ENCODE peak calls at places on chromosome 9, in nine cellular contexts. T, M, R, F, V, P, I, H and E are unnamed samples.

GRCh38 chr9:113566712-113567071 is 103.2 kb downstream of the RGS3 start:
- DNase-seq in T (no peak), M (peak; percentile 25), R (no peak), F (no peak), V (no peak), P (no peak), I (peak; percentile 48), H (no peak), E (no peak)

GRCh38 chr9:84773023-84773422 is 103.5 kb downstream of the NTRK2 start:
- DNase-seq in T (no peak), M (no peak), R (no peak), F (no peak), V (no peak), P (no peak), I (peak; percentile 50), H (no peak), E (no peak)

GRCh38 chr9:114110180-114110579 is 11.1 kb upstream of the KIF12 start:
- DNase-seq in T (no peak), M (no peak), R (no peak), F (no peak), V (no peak), P (no peak), I (peak; percentile 82), H (no peak), E (no peak)

GRCh38 chr9:105757496-105758251 is 63.3 kb downstream of the TMEM38B start:
- DNase-seq in T (no peak), M (no peak), R (no peak), F (no peak), V (no peak), P (no peak), I (peak; percentile 2), H (no peak), E (no peak)

GRCh38 chr9:22211588-22212360 is 202.7 kb upstream of the CDKN2B start:
- DNase-seq in T (no peak), M (no peak), R (no peak), F (no peak), V (no peak), P (no peak), I (peak; percentile 95), H (no peak), E (no peak)

GRCh38 chr9:26356491-26356890 is 536.1 kb downstream of the CAAP1 start:
- DNase-seq in T (no peak), M (no peak), R (no peak), F (no peak), V (no peak), P (no peak), I (no peak), H (no peak), E (no peak)

GRCh38 chr9:126619336-126619919 is 5.7 kb downstream of the LMX1B start:
- DNase-seq in T (peak; percentile 3), M (no peak), R (no peak), F (no peak), V (no peak), P (no peak), I (no peak), H (no peak), E (no peak)

GRCh38 chr9:129185991-129186390 is 7.9 kb upstream of the IER5L start:
- DNase-seq in T (no peak), M (no peak), R (no peak), F (no peak), V (no peak), P (no peak), I (peak; percentile 55), H (no peak), E (no peak)

GRCh38 chr9:130463141-130463540 is 18.4 kb downstream of the ASS1 start:
- DNase-seq in T (peak; percentile 39), M (no peak), R (no peak), F (no peak), V (no peak), P (no peak), I (no peak), H (no peak), E (no peak)

GRCh38 chr9:21974542-21975409 is 19.4 kb downstream of the CDKN2A start:
- DNase-seq in T (peak; percentile 53), M (no peak), R (no peak), F (no peak), V (peak; percentile 81), P (no peak), I (peak; percentile 78), H (no peak), E (no peak)

GRCh38 chr9:8863886-8864881 is 1064.6 kb upstream of the DMAC1 start:
- DNase-seq in T (no peak), M (no peak), R (no peak), F (no peak), V (no peak), P (no peak), I (no peak), H (no peak), E (no peak)

GRCh38 chr9:115058175-115058574 is 59.8 kb downstream of the TNC start:
- DNase-seq in T (no peak), M (no peak), R (no peak), F (no peak), V (no peak), P (no peak), I (no peak), H (no peak), E (no peak)

GRCh38 chr9:109108318-109108717 is 11.4 kb downstream of the TMEM245 start:
- DNase-seq in T (no peak), M (no peak), R (no peak), F (no peak), V (no peak), P (no peak), I (peak; percentile 43), H (no peak), E (no peak)

GRCh38 chr9:3569529-3569928 is 43.7 kb upstream of the RFX3 start:
- DNase-seq in T (no peak), M (no peak), R (no peak), F (no peak), V (no peak), P (no peak), I (no peak), H (no peak), E (no peak)

GRCh38 chr9:37011530-37011929 is 22.5 kb downstream of the PAX5 start:
- DNase-seq in T (no peak), M (no peak), R (no peak), F (no peak), V (no peak), P (no peak), I (no peak), H (no peak), E (no peak)
- H3K4me1 ChIP-seq in T (no peaks in the 10 kb centered on the region), M (no peaks in the 10 kb centered on the region), R (peaks cover 1% of the 10 kb centered on the region), F (no peaks in the 10 kb centered on the region), V (no peaks in the 10 kb centered on the region), P (no peaks in the 10 kb centered on the region), I (no peaks in the 10 kb centered on the region), H (no peaks in the 10 kb centered on the region), E (no peaks in the 10 kb centered on the region)

GRCh38 chr9:122381206-122381950 is 10.6 kb downstream of the PTGS1 start:
- DNase-seq in T (no peak), M (no peak), R (no peak), F (no peak), V (no peak), P (no peak), I (no peak), H (no peak), E (no peak)
- H3K36me3 ChIP-seq in T (no peaks in the 10 kb centered on the region), M (no peaks in the 10 kb centered on the region), R (no peaks in the 10 kb centered on the region), F (no peaks in the 10 kb centered on the region), V (no peaks in the 10 kb centered on the region), P (no peaks in the 10 kb centered on the region), I (peaks cover 12% of the 10 kb centered on the region), H (no peaks in the 10 kb centered on the region), E (no peaks in the 10 kb centered on the region)

GRCh38 chr9:124809211-124809610 is 32.3 kb downstream of the OLFML2A start:
- DNase-seq in T (no peak), M (no peak), R (no peak), F (no peak), V (no peak), P (no peak), I (no peak), H (no peak), E (no peak)

GRCh38 chr9:124813041-124813440 is 36.1 kb downstream of the OLFML2A start:
- DNase-seq in T (no peak), M (no peak), R (no peak), F (no peak), V (no peak), P (no peak), I (no peak), H (no peak), E (no peak)

GRCh38 chr9:124812401-124813016 is 35.6 kb downstream of the OLFML2A start:
- DNase-seq in T (no peak), M (peak; percentile 89), R (no peak), F (no peak), V (no peak), P (no peak), I (peak; percentile 97), H (no peak), E (peak; percentile 43)

GRCh38 chr9:124809741-124810500 is 33.0 kb downstream of the OLFML2A start:
- DNase-seq in T (no peak), M (no peak), R (no peak), F (no peak), V (no peak), P (no peak), I (no peak), H (no peak), E (no peak)

DNA sequence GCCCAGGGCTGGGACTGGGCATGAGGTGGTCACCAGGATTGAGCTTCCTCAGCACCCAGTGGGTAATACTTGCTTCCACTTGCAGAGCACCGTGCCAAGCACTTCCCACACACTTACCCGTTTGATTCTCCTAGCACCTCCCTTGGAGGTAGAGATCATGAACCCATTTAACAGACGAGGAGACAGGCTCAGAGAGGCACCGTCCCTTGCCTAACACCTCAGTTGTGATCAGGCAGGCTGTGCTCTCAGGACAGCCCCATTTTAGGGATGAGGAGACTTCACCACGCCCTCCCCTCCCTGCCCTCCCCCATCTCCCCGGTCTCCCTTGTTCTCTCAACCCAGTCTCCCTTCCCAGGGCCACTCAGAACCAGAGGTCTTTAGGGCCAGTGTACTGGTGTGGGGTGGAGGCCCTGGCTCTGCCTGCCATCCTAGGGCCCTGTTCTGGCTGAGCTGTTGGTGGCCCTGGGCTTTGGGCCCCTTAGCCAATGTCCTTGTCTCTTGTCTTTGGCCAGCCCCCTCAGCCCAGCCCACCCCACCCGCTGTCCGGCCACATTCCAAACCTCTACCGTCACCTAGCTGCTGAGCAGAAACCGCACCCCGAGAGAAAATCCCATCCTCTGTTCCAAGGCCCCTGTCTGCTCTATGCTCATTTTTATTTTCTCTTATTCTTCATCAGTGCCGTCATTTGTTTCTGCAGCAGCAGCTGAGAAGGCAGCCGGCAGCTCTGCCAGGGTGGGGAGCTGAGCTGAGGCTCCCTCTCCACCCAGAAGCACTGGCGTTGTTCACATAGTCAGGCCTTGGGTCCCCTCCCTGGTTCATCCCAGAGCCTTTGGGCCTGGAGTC is 33.8 kb downstream of the OLFML2A start:
- DNase-seq in T (no peak), M (no peak), R (no peak), F (no peak), V (no peak), P (no peak), I (peak; percentile 85), H (no peak), E (peak; percentile 31)
- H3K4me3 ChIP-seq in T (no peak overlapping the region), M (no peak overlapping the region), R (no peak overlapping the region), F (no peak overlapping the region), V (no peak overlapping the region), P (no peak overlapping the region), I (peak overlapping the region; percentile 11), H (no peak overlapping the region), E (no peak overlapping the region)

DNA sequence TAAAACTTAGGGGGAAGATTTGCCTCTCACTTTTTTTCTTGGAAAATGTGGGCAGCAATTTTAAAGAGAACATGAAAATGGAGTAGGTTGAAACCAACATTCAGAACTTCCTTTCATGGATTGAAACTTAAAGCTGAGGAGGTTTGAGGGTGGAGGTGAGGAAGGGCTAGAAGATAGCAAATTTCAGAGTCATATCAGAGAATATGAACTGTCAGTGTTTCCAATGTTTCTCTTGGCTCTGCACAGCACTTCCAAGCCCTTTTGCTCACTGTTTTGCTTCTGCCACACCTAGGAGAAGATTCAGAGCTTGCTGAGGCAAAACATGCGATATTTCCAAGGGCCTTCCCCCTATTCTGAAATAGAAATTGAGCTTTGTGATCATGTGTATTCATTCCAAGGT is 281.0 kb downstream of the AOPEP start:
- DNase-seq in T (no peak), M (no peak), R (no peak), F (no peak), V (no peak), P (no peak), I (peak; percentile 66), H (peak; percentile 44), E (no peak)
- H3K4me1 ChIP-seq in T (peaks cover 43% of the 10 kb centered on the region), M (no peaks in the 10 kb centered on the region), R (no peaks in the 10 kb centered on the region), F (peaks cover 9% of the 10 kb centered on the region), V (peaks cover 52% of the 10 kb centered on the region), P (peaks cover 27% of the 10 kb centered on the region), I (peaks cover 56% of the 10 kb centered on the region), H (peaks cover 13% of the 10 kb centered on the region), E (peaks cover 16% of the 10 kb centered on the region)